ENCODE peak calls at places on chromosomes 2 and 18, in five cellular contexts. One of them, this sample, is unnamed.

GRCh38 chr2:70958759-70959158 is 19.7 kb upstream of the ANKRD53 start:
- DNase-seq in immature natural killer cell: no peak
- DNase-seq in IMR-90: no peak
- DNase-seq in epithelial cell of esophagus: no peak
- DNase-seq in aorta: peak; percentile 38
- DNase-seq in this sample: no peak

GRCh38 chr18:50716902-50717301 is 102.9 kb downstream of the MRO start:
- DNase-seq in immature natural killer cell: no peak
- DNase-seq in IMR-90: no peak
- DNase-seq in epithelial cell of esophagus: no peak
- DNase-seq in aorta: no peak
- DNase-seq in this sample: no peak

GRCh38 chr2:70986499-70987189 is 8.0 kb downstream of the TEX261 start:
- DNase-seq in immature natural killer cell: no peak
- DNase-seq in IMR-90: no peak
- DNase-seq in epithelial cell of esophagus: no peak
- DNase-seq in aorta: no peak
- DNase-seq in this sample: no peak

GRCh38 chr2:101442667-101443061 is 32.2 kb downstream of the RFX8 start:
- DNase-seq in immature natural killer cell: no peak
- DNase-seq in IMR-90: no peak
- DNase-seq in epithelial cell of esophagus: no peak
- DNase-seq in aorta: no peak
- DNase-seq in this sample: no peak

GRCh38 chr18:29969876-29970275 is 1072.7 kb downstream of the DSC3 start:
- DNase-seq in immature natural killer cell: no peak
- DNase-seq in IMR-90: no peak
- DNase-seq in epithelial cell of esophagus: no peak
- DNase-seq in aorta: no peak
- DNase-seq in this sample: no peak

GRCh38 chr18:25815659-25816058 is 274.8 kb downstream of the SS18 start:
- DNase-seq in immature natural killer cell: no peak
- DNase-seq in IMR-90: no peak
- DNase-seq in epithelial cell of esophagus: no peak
- DNase-seq in aorta: no peak
- DNase-seq in this sample: no peak

GRCh38 chr2:240957656-240958365 is 40.6 kb upstream of the SNED1 start:
- DNase-seq in immature natural killer cell: no peak
- DNase-seq in IMR-90: no peak
- DNase-seq in epithelial cell of esophagus: no peak
- DNase-seq in aorta: peak; percentile 75
- DNase-seq in this sample: no peak

GRCh38 chr2:220373878-220374277 is 746.4 kb downstream of the SLC4A3 start:
- DNase-seq in immature natural killer cell: no peak
- DNase-seq in IMR-90: peak; percentile 81
- DNase-seq in epithelial cell of esophagus: peak; percentile 14
- DNase-seq in aorta: no peak
- DNase-seq in this sample: no peak

GRCh38 chr2:238742664-238743063 is 105.2 kb upstream of the TWIST2 start:
- DNase-seq in immature natural killer cell: no peak
- DNase-seq in IMR-90: no peak
- DNase-seq in epithelial cell of esophagus: no peak
- DNase-seq in aorta: no peak
- DNase-seq in this sample: no peak

GRCh38 chr2:151808258-151809072 is 19.8 kb downstream of the ARL5A start:
- DNase-seq in immature natural killer cell: peak; percentile 21
- DNase-seq in IMR-90: peak; percentile 43
- DNase-seq in epithelial cell of esophagus: peak; percentile 40
- DNase-seq in aorta: no peak
- DNase-seq in this sample: peak; percentile 36

GRCh38 chr2:237141556-237141955 is 55.9 kb downstream of the COPS8 start:
- DNase-seq in immature natural killer cell: no peak
- DNase-seq in IMR-90: peak; percentile 92
- DNase-seq in epithelial cell of esophagus: peak; percentile 27
- DNase-seq in aorta: no peak
- DNase-seq in this sample: no peak

GRCh38 chr2:171703574-171704347 is 16.5 kb downstream of the DYNC1I2 start:
- DNase-seq in immature natural killer cell: peak; percentile 10
- DNase-seq in IMR-90: peak; percentile 56
- DNase-seq in epithelial cell of esophagus: peak; percentile 40
- DNase-seq in aorta: no peak
- DNase-seq in this sample: peak; percentile 12